ENCODE peak calls at places on chromosomes 16 and 17, in five cellular contexts. One of them, this sample, is unnamed.

GRCh38 chr16:50602531-50603205 is 54.5 kb downstream of the NKD1 start:
- DNase-seq in stimulated activated CD4-positive, alpha-beta T cell treated with anti-CD3 and anti-CD28 coated beads, Interleukin-15, amount 100 ng/mL, for 1 hour: peak; percentile 18
- DNase-seq in lower leg skin: peak; percentile 43
- DNase-seq in mucosa of gallbladder: peak; percentile 82
- DNase-seq in omental fat pad: no peak
- DNase-seq in this sample: no peak

GRCh38 chr16:83727018-83727417 is 80.8 kb upstream of the HSBP1 start:
- DNase-seq in stimulated activated CD4-positive, alpha-beta T cell treated with anti-CD3 and anti-CD28 coated beads, Interleukin-15, amount 100 ng/mL, for 1 hour: no peak
- DNase-seq in lower leg skin: no peak
- DNase-seq in mucosa of gallbladder: no peak
- DNase-seq in omental fat pad: no peak
- DNase-seq in this sample: no peak

GRCh38 chr17:17443173-17443572 is 33.6 kb upstream of the MED9 start:
- DNase-seq in stimulated activated CD4-positive, alpha-beta T cell treated with anti-CD3 and anti-CD28 coated beads, Interleukin-15, amount 100 ng/mL, for 1 hour: no peak
- DNase-seq in lower leg skin: no peak
- DNase-seq in mucosa of gallbladder: no peak
- DNase-seq in omental fat pad: no peak
- DNase-seq in this sample: no peak

GRCh38 chr17:4483012-4483840 is 15.5 kb upstream of the SPNS2 start:
- DNase-seq in stimulated activated CD4-positive, alpha-beta T cell treated with anti-CD3 and anti-CD28 coated beads, Interleukin-15, amount 100 ng/mL, for 1 hour: no peak
- DNase-seq in lower leg skin: no peak
- DNase-seq in mucosa of gallbladder: peak; percentile 83
- DNase-seq in omental fat pad: no peak
- DNase-seq in this sample: no peak

GRCh38 chr17:45410144-45411091 is 22.3 kb downstream of the ARHGAP27 start:
- DNase-seq in stimulated activated CD4-positive, alpha-beta T cell treated with anti-CD3 and anti-CD28 coated beads, Interleukin-15, amount 100 ng/mL, for 1 hour: peak; percentile 34
- DNase-seq in lower leg skin: no peak
- DNase-seq in mucosa of gallbladder: no peak
- DNase-seq in omental fat pad: no peak
- DNase-seq in this sample: no peak

GRCh38 chr17:39155654-39156053 is 4.2 kb upstream of the PLXDC1 start:
- DNase-seq in stimulated activated CD4-positive, alpha-beta T cell treated with anti-CD3 and anti-CD28 coated beads, Interleukin-15, amount 100 ng/mL, for 1 hour: no peak
- DNase-seq in lower leg skin: no peak
- DNase-seq in mucosa of gallbladder: no peak
- DNase-seq in omental fat pad: no peak
- DNase-seq in this sample: no peak

GRCh38 chr17:18966831-18967624 is 15.1 kb downstream of the SLC5A10 start:
- DNase-seq in stimulated activated CD4-positive, alpha-beta T cell treated with anti-CD3 and anti-CD28 coated beads, Interleukin-15, amount 100 ng/mL, for 1 hour: no peak
- DNase-seq in lower leg skin: no peak
- DNase-seq in mucosa of gallbladder: no peak
- DNase-seq in omental fat pad: no peak
- DNase-seq in this sample: no peak

GRCh38 chr16:27195941-27196595 is 7.3 kb upstream of the KDM8 start:
- DNase-seq in stimulated activated CD4-positive, alpha-beta T cell treated with anti-CD3 and anti-CD28 coated beads, Interleukin-15, amount 100 ng/mL, for 1 hour: peak; percentile 16
- DNase-seq in lower leg skin: no peak
- DNase-seq in mucosa of gallbladder: no peak
- DNase-seq in omental fat pad: no peak
- DNase-seq in this sample: no peak

GRCh38 chr17:57589151-57590034 is 155.7 kb downstream of the CCDC182 start:
- DNase-seq in stimulated activated CD4-positive, alpha-beta T cell treated with anti-CD3 and anti-CD28 coated beads, Interleukin-15, amount 100 ng/mL, for 1 hour: no peak
- DNase-seq in lower leg skin: no peak
- DNase-seq in mucosa of gallbladder: no peak
- DNase-seq in omental fat pad: no peak
- DNase-seq in this sample: no peak

GRCh38 chr16:11213799-11214198 is 42.2 kb downstream of the SOCS1 start:
- DNase-seq in stimulated activated CD4-positive, alpha-beta T cell treated with anti-CD3 and anti-CD28 coated beads, Interleukin-15, amount 100 ng/mL, for 1 hour: no peak
- DNase-seq in lower leg skin: no peak
- DNase-seq in mucosa of gallbladder: no peak
- DNase-seq in omental fat pad: no peak
- DNase-seq in this sample: no peak

GRCh38 chr17:76994237-76994637 is 126.0 kb downstream of the MGAT5B start:
- DNase-seq in stimulated activated CD4-positive, alpha-beta T cell treated with anti-CD3 and anti-CD28 coated beads, Interleukin-15, amount 100 ng/mL, for 1 hour: no peak
- DNase-seq in lower leg skin: no peak
- DNase-seq in mucosa of gallbladder: no peak
- DNase-seq in omental fat pad: no peak
- DNase-seq in this sample: no peak

GRCh38 chr17:44353656-44354331 is 8.7 kb downstream of the GRN start:
- DNase-seq in stimulated activated CD4-positive, alpha-beta T cell treated with anti-CD3 and anti-CD28 coated beads, Interleukin-15, amount 100 ng/mL, for 1 hour: no peak
- DNase-seq in lower leg skin: no peak
- DNase-seq in mucosa of gallbladder: no peak
- DNase-seq in omental fat pad: no peak
- DNase-seq in this sample: no peak

GRCh38 chr16:64440421-64440831 is 681.4 kb downstream of the CDH11 start:
- DNase-seq in stimulated activated CD4-positive, alpha-beta T cell treated with anti-CD3 and anti-CD28 coated beads, Interleukin-15, amount 100 ng/mL, for 1 hour: no peak
- DNase-seq in lower leg skin: peak; percentile 24
- DNase-seq in mucosa of gallbladder: no peak
- DNase-seq in omental fat pad: no peak
- DNase-seq in this sample: peak; percentile 32

GRCh38 chr17:21293846-21294240 is 9.3 kb downstream of the MAP2K3 start:
- DNase-seq in stimulated activated CD4-positive, alpha-beta T cell treated with anti-CD3 and anti-CD28 coated beads, Interleukin-15, amount 100 ng/mL, for 1 hour: no peak
- DNase-seq in lower leg skin: no peak
- DNase-seq in mucosa of gallbladder: no peak
- DNase-seq in omental fat pad: no peak
- DNase-seq in this sample: no peak

GRCh38 chr16:70162041-70162451 is 11.5 kb upstream of the CLEC18C start:
- DNase-seq in stimulated activated CD4-positive, alpha-beta T cell treated with anti-CD3 and anti-CD28 coated beads, Interleukin-15, amount 100 ng/mL, for 1 hour: no peak
- DNase-seq in lower leg skin: peak; percentile 9
- DNase-seq in mucosa of gallbladder: no peak
- DNase-seq in omental fat pad: no peak
- DNase-seq in this sample: no peak

GRCh38 chr16:13793788-13794461 is 126.0 kb upstream of the ERCC4 start:
- DNase-seq in stimulated activated CD4-positive, alpha-beta T cell treated with anti-CD3 and anti-CD28 coated beads, Interleukin-15, amount 100 ng/mL, for 1 hour: no peak
- DNase-seq in lower leg skin: no peak
- DNase-seq in mucosa of gallbladder: no peak
- DNase-seq in omental fat pad: no peak
- DNase-seq in this sample: no peak

GRCh38 chr16:4283939-4284338 is 11.1 kb upstream of the TFAP4 start:
- DNase-seq in stimulated activated CD4-positive, alpha-beta T cell treated with anti-CD3 and anti-CD28 coated beads, Interleukin-15, amount 100 ng/mL, for 1 hour: no peak
- DNase-seq in lower leg skin: no peak
- DNase-seq in mucosa of gallbladder: no peak
- DNase-seq in omental fat pad: no peak
- DNase-seq in this sample: no peak